ENCODE peak calls at places on chromosomes 2 and 18, in ten cellular contexts. L is kidney glomerular epithelial cell; S is astrocyte of the hippocampus; Z is HTR-8/SVneo; H is heart left ventricle; P is NCI-H1105 treated with DMSO at 0.1 percent for 48 hours; N is effector CD4-positive, alpha-beta T cell; B is gastrocnemius medialis; C is CD8-positive, alpha-beta memory T cell; D is sciatic nerve. T is an unnamed sample.

GRCh38 chr2:224433442-224433841 is 31.5 kb upstream of the FAM124B start:
- DNase-seq in L (no peak), S (peak), Z (no peak), H (no peak), P (no peak), N (no peak), B (no peak), C (no peak), D (no peak), T (no peak)

GRCh38 chr2:105791229-105791628 is 46.5 kb downstream of the NCK2 start:
- DNase-seq in L (no peak), S (no peak), Z (no peak), H (no peak), P (no peak), N (no peak), B (no peak), C (no peak), D (no peak), T (no peak)

GRCh38 chr2:10030311-10030736 is 13.0 kb upstream of the KLF11 start:
- DNase-seq in L (no peak), S (no peak), Z (no peak), H (no peak), P (no peak), N (no peak), B (no peak), C (no peak), D (no peak), T (no peak)

GRCh38 chr2:43223412-43224040 is 2.9 kb downstream of the ZFP36L2 start:
- DNase-seq in L (no peak), S (peak), Z (no peak), H (no peak), P (no peak), N (no peak), B (no peak), C (peak), D (no peak), T (peak)

GRCh38 chr2:206275274-206276160 is 1.1 kb downstream of the ZDBF2 start:
- DNase-seq in L (peak), S (peak), Z (peak), H (no peak), P (peak), N (no peak), B (no peak), C (peak), D (no peak), T (peak)

GRCh38 chr2:105518897-105519296 is 120.0 kb upstream of the FHL2 start:
- DNase-seq in L (no peak), S (no peak), Z (peak), H (peak), P (no peak), N (no peak), B (no peak), C (no peak), D (no peak), T (peak)

GRCh38 chr2:127182626-127183458 is 37.3 kb downstream of the CYP27C1 start:
- DNase-seq in L (no peak), S (no peak), Z (no peak), H (no peak), P (no peak), N (no peak), B (no peak), C (no peak), D (peak), T (no peak)

GRCh38 chr2:212958133-212958532 is 193.3 kb downstream of the IKZF2 start:
- DNase-seq in L (no peak), S (no peak), Z (no peak), H (no peak), P (no peak), N (no peak), B (no peak), C (no peak), D (no peak), T (no peak)

GRCh38 chr18:14025306-14025940 is 106.8 kb downstream of the ZNF519 start:
- DNase-seq in L (no peak), S (no peak), Z (no peak), H (no peak), P (no peak), N (no peak), B (no peak), C (no peak), D (no peak), T (no peak)

GRCh38 chr2:220956429-220956828 is 615.7 kb downstream of the EPHA4 start:
- DNase-seq in L (no peak), S (no peak), Z (no peak), H (no peak), P (no peak), N (no peak), B (no peak), C (no peak), D (no peak), T (no peak)

GRCh38 chr18:59232309-59233016 is 12.5 kb downstream of the GRP start:
- DNase-seq in L (no peak), S (no peak), Z (no peak), H (no peak), P (no peak), N (no peak), B (no peak), C (no peak), D (no peak), T (no peak)

GRCh38 chr2:96103388-96103705 is 13.0 kb downstream of the ADRA2B start:
- DNase-seq in L (no peak), S (no peak), Z (no peak), H (peak), P (no peak), N (peak), B (peak), C (no peak), D (peak), T (no peak)

GRCh38 chr2:120600786-120601185 is 134.9 kb upstream of the GLI2 start:
- DNase-seq in L (no peak), S (no peak), Z (no peak), H (no peak), P (no peak), N (no peak), B (no peak), C (no peak), D (no peak), T (no peak)

GRCh38 chr18:43274526-43274925 is 2.8 kb downstream of the SYT4 start:
- DNase-seq in L (no peak), S (no peak), Z (no peak), H (no peak), P (no peak), N (no peak), B (no peak), C (no peak), D (no peak), T (no peak)

GRCh38 chr2:218895758-218896500 is 15.3 kb downstream of the WNT10A start:
- DNase-seq in L (peak), S (no peak), Z (no peak), H (no peak), P (no peak), N (no peak), B (no peak), C (no peak), D (no peak), T (peak)

GRCh38 chr2:150675807-150676206 is 188.3 kb upstream of the RND3 start:
- DNase-seq in L (no peak), S (no peak), Z (no peak), H (no peak), P (no peak), N (no peak), B (no peak), C (no peak), D (no peak), T (no peak)

GRCh38 chr2:211455225-211455841 is 898.9 kb downstream of the CPS1 start:
- DNase-seq in L (peak), S (peak), Z (peak), H (no peak), P (peak), N (no peak), B (no peak), C (no peak), D (no peak), T (peak)

GRCh38 chr2:71277159-71277498 is 50.2 kb upstream of the PAIP2B start:
- DNase-seq in L (no peak), S (no peak), Z (no peak), H (no peak), P (no peak), N (no peak), B (no peak), C (no peak), D (no peak), T (no peak)

GRCh38 chr2:8661235-8661634 is 20.6 kb upstream of the ID2 start:
- DNase-seq in L (no peak), S (no peak), Z (no peak), H (no peak), P (no peak), N (no peak), B (no peak), C (no peak), D (no peak), T (no peak)

GRCh38 chr2:240430595-240430994 is 4.9 kb upstream of the GPC1 start:
- DNase-seq in L (no peak), S (no peak), Z (no peak), H (peak), P (no peak), N (peak), B (no peak), C (no peak), D (peak), T (no peak)

GRCh38 chr2:188984680-188985079 is 10.5 kb downstream of the COL3A1 start:
- DNase-seq in L (no peak), S (peak), Z (no peak), H (no peak), P (no peak), N (no peak), B (no peak), C (no peak), D (no peak), T (peak)

GRCh38 chr2:23007836-23008235 is 377.1 kb upstream of the KLHL29 start:
- DNase-seq in L (no peak), S (no peak), Z (no peak), H (no peak), P (no peak), N (no peak), B (no peak), C (no peak), D (no peak), T (no peak)

GRCh38 chr18:12336887-12337286 is 28.8 kb downstream of the TUBB6 start:
- DNase-seq in L (peak), S (peak), Z (peak), H (no peak), P (peak), N (no peak), B (no peak), C (no peak), D (no peak), T (peak)

GRCh38 chr2:241813806-241814570 is 5.0 kb downstream of the NEU4 start:
- DNase-seq in L (no peak), S (no peak), Z (no peak), H (no peak), P (no peak), N (no peak), B (no peak), C (peak), D (no peak), T (no peak)

GRCh38 chr2:88671786-88672427 is 19.6 kb upstream of the RPIA start:
- DNase-seq in L (peak), S (peak), Z (peak), H (no peak), P (peak), N (no peak), B (no peak), C (peak), D (no peak), T (peak)

GRCh38 chr2:141692829-141693228 is 438.0 kb downstream of the LRP1B start:
- DNase-seq in L (no peak), S (no peak), Z (no peak), H (no peak), P (peak), N (no peak), B (no peak), C (no peak), D (no peak), T (no peak)

GRCh38 chr2:80281083-80281482 is 23.5 kb downstream of the LRRTM1 start:
- DNase-seq in L (no peak), S (no peak), Z (no peak), H (no peak), P (no peak), N (no peak), B (no peak), C (no peak), D (no peak), T (no peak)